ENCODE peak calls at places on chromosome 9, in eight cellular contexts. Y is tibial artery, T is SK-N-SH, G is RWPE1, N is M059J, Q is GM13977, W is NCI-H2029 treated with DMSO at 0.1 percent for 48 hours, A is small intestine. H is an unnamed sample.

GRCh38 chr9:137741330-137741729 is 122.5 kb downstream of the EHMT1 start:
- DNase-seq in Y (no peak), T (no peak), G (no peak), N (no peak), Q (no peak), W (no peak), A (no peak), H (no peak)

GRCh38 chr9:93053781-93054331 is 4.6 kb upstream of the SUSD3 start:
- DNase-seq in Y (no peak), T (no peak), G (no peak), N (no peak), Q (no peak), W (no peak), A (no peak), H (no peak)

GRCh38 chr9:113682297-113682771 is 193.8 kb upstream of the ZNF618 start:
- DNase-seq in Y (peak), T (peak), G (peak), N (peak), Q (peak), W (peak), A (peak), H (peak)

GRCh38 chr9:127452481-127453092 is 1.3 kb downstream of the LRSAM1 start:
- DNase-seq in Y (peak), T (peak), G (no peak), N (peak), Q (no peak), W (peak), A (peak), H (no peak)

GRCh38 chr9:37410969-37411785 is 11.3 kb upstream of the GRHPR start:
- DNase-seq in Y (no peak), T (no peak), G (no peak), N (peak), Q (peak), W (no peak), A (peak), H (no peak)

GRCh38 chr9:134304306-134304705 is 21.9 kb upstream of the RXRA start:
- DNase-seq in Y (no peak), T (no peak), G (no peak), N (no peak), Q (no peak), W (no peak), A (peak), H (no peak)

GRCh38 chr9:95724253-95724991 is 151.1 kb upstream of the ERCC6L2 start:
- DNase-seq in Y (no peak), T (no peak), G (no peak), N (no peak), Q (peak), W (no peak), A (peak), H (peak)

GRCh38 chr9:129079829-129080228 is 1.1 kb upstream of the DOLPP1 start:
- DNase-seq in Y (no peak), T (no peak), G (no peak), N (no peak), Q (no peak), W (no peak), A (no peak), H (no peak)

GRCh38 chr9:114278881-114279570 is 43.9 kb upstream of the ORM1 start:
- DNase-seq in Y (peak), T (no peak), G (peak), N (peak), Q (no peak), W (no peak), A (no peak), H (no peak)

GRCh38 chr9:89427621-89428221 is 70.2 kb downstream of the SEMA4D start:
- DNase-seq in Y (no peak), T (no peak), G (no peak), N (peak), Q (no peak), W (no peak), A (no peak), H (peak)

GRCh38 chr9:134044944-134045343 is 19.7 kb downstream of the BRD3OS start:
- DNase-seq in Y (no peak), T (no peak), G (no peak), N (no peak), Q (no peak), W (no peak), A (no peak), H (no peak)

GRCh38 chr9:32487981-32488380 is 38.0 kb downstream of the RIGI start:
- DNase-seq in Y (no peak), T (no peak), G (no peak), N (peak), Q (no peak), W (no peak), A (no peak), H (no peak)

GRCh38 chr9:132572921-132573320 is 9.5 kb upstream of the BARHL1 start:
- DNase-seq in Y (no peak), T (no peak), G (peak), N (peak), Q (no peak), W (no peak), A (no peak), H (no peak)

GRCh38 chr9:124773473-124774130 is 2.5 kb upstream of the NR6A1 start:
- DNase-seq in Y (no peak), T (no peak), G (no peak), N (no peak), Q (peak), W (no peak), A (no peak), H (no peak)

GRCh38 chr9:117704024-117704575 is at the start of gene TLR4:
- DNase-seq in Y (peak), T (no peak), G (peak), N (peak), Q (no peak), W (no peak), A (peak), H (no peak)